ENCODE peak calls at places on chromosomes 7 and 10, in six cellular contexts. One of them, this sample, is unnamed.

GRCh38 chr7:48168159-48168558 is 3.1 kb upstream of the ABCA13 start:
- DNase-seq in thoracic aorta: no peak
- DNase-seq in endodermal cell: no peak
- DNase-seq in astrocyte of the spinal cord: peak; percentile 62
- DNase-seq in transverse colon: no peak
- DNase-seq in neural crest cell: no peak
- DNase-seq in this sample: no peak

GRCh38 chr7:1844336-1844955 is 174.4 kb downstream of the ELFN1 start:
- DNase-seq in thoracic aorta: no peak
- DNase-seq in endodermal cell: peak; percentile 46
- DNase-seq in astrocyte of the spinal cord: no peak
- DNase-seq in transverse colon: no peak
- DNase-seq in neural crest cell: no peak
- DNase-seq in this sample: no peak

GRCh38 chr10:14736043-14736442 is 38.7 kb downstream of the FAM107B start:
- DNase-seq in thoracic aorta: no peak
- DNase-seq in endodermal cell: no peak
- DNase-seq in astrocyte of the spinal cord: no peak
- DNase-seq in transverse colon: no peak
- DNase-seq in neural crest cell: no peak
- DNase-seq in this sample: no peak

GRCh38 chr7:108460964-108461363 is 4.7 kb upstream of the NRCAM start:
- DNase-seq in thoracic aorta: no peak
- DNase-seq in endodermal cell: no peak
- DNase-seq in astrocyte of the spinal cord: no peak
- DNase-seq in transverse colon: no peak
- DNase-seq in neural crest cell: no peak
- DNase-seq in this sample: no peak

GRCh38 chr7:96361116-96361857 is 39.4 kb upstream of the SLC25A13 start:
- DNase-seq in thoracic aorta: no peak
- DNase-seq in endodermal cell: no peak
- DNase-seq in astrocyte of the spinal cord: no peak
- DNase-seq in transverse colon: no peak
- DNase-seq in neural crest cell: no peak
- DNase-seq in this sample: no peak

GRCh38 chr7:37354661-37355131 is 94.0 kb downstream of the ELMO1 start:
- DNase-seq in thoracic aorta: peak; percentile 57
- DNase-seq in endodermal cell: no peak
- DNase-seq in astrocyte of the spinal cord: peak; percentile 6
- DNase-seq in transverse colon: peak; percentile 35
- DNase-seq in neural crest cell: no peak
- DNase-seq in this sample: peak; percentile 43

GRCh38 chr7:47271749-47272148 is 310.2 kb downstream of the TNS3 start:
- DNase-seq in thoracic aorta: no peak
- DNase-seq in endodermal cell: no peak
- DNase-seq in astrocyte of the spinal cord: no peak
- DNase-seq in transverse colon: no peak
- DNase-seq in neural crest cell: no peak
- DNase-seq in this sample: no peak

GRCh38 chr10:78865518-78865835 is 203.3 kb upstream of the ZMIZ1 start:
- DNase-seq in thoracic aorta: peak; percentile 15
- DNase-seq in endodermal cell: no peak
- DNase-seq in astrocyte of the spinal cord: peak; percentile 54
- DNase-seq in transverse colon: no peak
- DNase-seq in neural crest cell: no peak
- DNase-seq in this sample: no peak

GRCh38 chr10:49332333-49332732 is 33.4 kb downstream of the C10orf71 start:
- DNase-seq in thoracic aorta: no peak
- DNase-seq in endodermal cell: no peak
- DNase-seq in astrocyte of the spinal cord: no peak
- DNase-seq in transverse colon: no peak
- DNase-seq in neural crest cell: no peak
- DNase-seq in this sample: no peak

GRCh38 chr10:20970044-20970443 is 72.9 kb upstream of the NEBL start:
- DNase-seq in thoracic aorta: no peak
- DNase-seq in endodermal cell: no peak
- DNase-seq in astrocyte of the spinal cord: peak; percentile 37
- DNase-seq in transverse colon: no peak
- DNase-seq in neural crest cell: no peak
- DNase-seq in this sample: no peak

GRCh38 chr7:143901710-143902587 is at the start of gene TCAF1:
- DNase-seq in thoracic aorta: peak; percentile 87
- DNase-seq in endodermal cell: peak; percentile 98
- DNase-seq in astrocyte of the spinal cord: peak; percentile 97
- DNase-seq in transverse colon: peak; percentile 97
- DNase-seq in neural crest cell: peak; percentile 85
- DNase-seq in this sample: peak; percentile 93
- TF ChIP-seq CTCF in thoracic aorta: peak; percentile 30
- TF ChIP-seq CTCF in endodermal cell: peak; percentile 60
- TF ChIP-seq CTCF in astrocyte of the spinal cord: peak; percentile 45
- TF ChIP-seq CTCF in transverse colon: peak; percentile 8
- TF ChIP-seq CTCF in neural crest cell: peak; percentile 54
- TF ChIP-seq CTCF in this sample: peak; percentile 15

GRCh38 chr7:5622746-5623145 is 158.7 kb downstream of the RNF216 start:
- DNase-seq in thoracic aorta: no peak
- DNase-seq in endodermal cell: no peak
- DNase-seq in astrocyte of the spinal cord: no peak
- DNase-seq in transverse colon: no peak
- DNase-seq in neural crest cell: no peak
- DNase-seq in this sample: no peak

GRCh38 chr7:5624386-5625365 is 156.8 kb downstream of the RNF216 start:
- DNase-seq in thoracic aorta: no peak
- DNase-seq in endodermal cell: no peak
- DNase-seq in astrocyte of the spinal cord: no peak
- DNase-seq in transverse colon: no peak
- DNase-seq in neural crest cell: no peak
- DNase-seq in this sample: no peak

GRCh38 chr7:5626456-5626855 is 155.0 kb downstream of the RNF216 start:
- DNase-seq in thoracic aorta: no peak
- DNase-seq in endodermal cell: no peak
- DNase-seq in astrocyte of the spinal cord: no peak
- DNase-seq in transverse colon: no peak
- DNase-seq in neural crest cell: no peak
- DNase-seq in this sample: no peak

GRCh38 chr7:5627745-5628547 is 153.5 kb downstream of the RNF216 start:
- DNase-seq in thoracic aorta: no peak
- DNase-seq in endodermal cell: no peak
- DNase-seq in astrocyte of the spinal cord: no peak
- DNase-seq in transverse colon: no peak
- DNase-seq in neural crest cell: no peak
- DNase-seq in this sample: no peak

DNA sequence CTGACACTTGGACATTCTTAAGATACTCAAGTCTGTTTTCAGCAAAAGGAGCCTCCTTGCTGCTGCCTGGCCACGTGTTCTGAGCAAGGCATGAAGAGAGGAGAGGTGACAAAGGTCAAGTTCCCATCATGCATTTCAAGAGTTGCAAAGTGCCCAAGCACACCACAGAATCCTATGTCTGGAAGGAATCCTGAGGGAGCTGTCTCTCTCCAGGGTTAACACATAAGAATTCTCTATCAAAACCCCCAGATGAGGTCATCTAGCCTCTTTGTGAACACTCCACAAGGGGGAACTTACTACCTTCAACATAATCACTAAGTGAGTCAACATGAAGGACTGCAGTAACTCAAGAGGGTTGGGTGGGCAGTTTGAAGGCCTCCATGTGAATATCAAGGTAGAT is 155.5 kb downstream of the RNF216 start:
- DNase-seq in thoracic aorta: no peak
- DNase-seq in endodermal cell: no peak
- DNase-seq in astrocyte of the spinal cord: peak; percentile 86
- DNase-seq in transverse colon: no peak
- DNase-seq in neural crest cell: no peak
- DNase-seq in this sample: no peak
- TF ChIP-seq CTCF in thoracic aorta: no peak
- TF ChIP-seq CTCF in endodermal cell: no peak
- TF ChIP-seq CTCF in astrocyte of the spinal cord: peak; percentile 30
- TF ChIP-seq CTCF in transverse colon: no peak
- TF ChIP-seq CTCF in neural crest cell: no peak
- TF ChIP-seq CTCF in this sample: no peak

GRCh38 chr10:122091722-122092121 is 102.8 kb downstream of the TACC2 start:
- DNase-seq in thoracic aorta: no peak
- DNase-seq in endodermal cell: no peak
- DNase-seq in astrocyte of the spinal cord: no peak
- DNase-seq in transverse colon: no peak
- DNase-seq in neural crest cell: no peak
- DNase-seq in this sample: no peak

GRCh38 chr10:122085423-122085911 is 96.5 kb downstream of the TACC2 start:
- DNase-seq in thoracic aorta: no peak
- DNase-seq in endodermal cell: no peak
- DNase-seq in astrocyte of the spinal cord: no peak
- DNase-seq in transverse colon: no peak
- DNase-seq in neural crest cell: no peak
- DNase-seq in this sample: no peak

GRCh38 chr10:122087436-122087835 is 98.5 kb downstream of the TACC2 start:
- DNase-seq in thoracic aorta: no peak
- DNase-seq in endodermal cell: no peak
- DNase-seq in astrocyte of the spinal cord: no peak
- DNase-seq in transverse colon: no peak
- DNase-seq in neural crest cell: no peak
- DNase-seq in this sample: no peak

GRCh38 chr10:122086416-122087240 is 97.7 kb downstream of the TACC2 start:
- DNase-seq in thoracic aorta: no peak
- DNase-seq in endodermal cell: no peak
- DNase-seq in astrocyte of the spinal cord: no peak
- DNase-seq in transverse colon: no peak
- DNase-seq in neural crest cell: no peak
- DNase-seq in this sample: no peak

DNA sequence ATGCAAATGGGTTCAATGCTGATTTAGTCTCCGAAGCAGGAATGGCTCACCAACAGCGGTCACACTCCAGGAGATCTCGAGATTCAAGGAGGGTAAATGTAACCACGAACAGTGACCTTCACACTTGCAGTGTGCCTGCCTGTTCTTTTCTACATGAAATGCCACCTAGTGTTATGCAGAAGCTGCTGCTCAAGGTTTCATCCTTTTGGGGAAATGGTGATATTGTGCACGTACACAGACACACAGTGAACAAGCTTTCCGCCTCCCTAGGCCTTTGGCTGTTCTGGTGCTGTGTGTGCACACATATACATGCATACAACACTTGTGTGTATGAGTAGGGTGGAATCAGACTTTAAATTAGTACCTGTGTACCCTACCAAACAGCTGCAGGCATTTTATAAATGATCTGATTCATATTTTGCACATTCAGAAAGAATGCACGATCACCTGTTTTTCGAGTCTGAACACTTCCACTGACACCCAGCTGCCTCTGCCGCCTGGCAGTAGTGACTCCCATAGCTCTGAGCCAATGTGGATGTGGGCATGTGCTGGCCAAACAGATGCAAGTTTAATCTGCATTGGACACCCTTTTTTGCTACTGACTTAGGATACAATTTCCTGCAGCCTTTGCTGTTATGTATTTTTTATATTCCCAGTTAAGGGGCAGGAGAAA is 100.5 kb downstream of the TACC2 start:
- DNase-seq in thoracic aorta: no peak
- DNase-seq in endodermal cell: no peak
- DNase-seq in astrocyte of the spinal cord: no peak
- DNase-seq in transverse colon: no peak
- DNase-seq in neural crest cell: no peak
- DNase-seq in this sample: no peak
- TF ChIP-seq CTCF in thoracic aorta: no peak
- TF ChIP-seq CTCF in endodermal cell: no peak
- TF ChIP-seq CTCF in astrocyte of the spinal cord: no peak
- TF ChIP-seq CTCF in transverse colon: no peak
- TF ChIP-seq CTCF in neural crest cell: no peak
- TF ChIP-seq CTCF in this sample: no peak

GRCh38 chr7:70554646-70555045 is 577.3 kb upstream of the GALNT17 start:
- DNase-seq in thoracic aorta: no peak
- DNase-seq in endodermal cell: no peak
- DNase-seq in astrocyte of the spinal cord: no peak
- DNase-seq in transverse colon: no peak
- DNase-seq in neural crest cell: no peak
- DNase-seq in this sample: no peak
- TF ChIP-seq CTCF in thoracic aorta: no peak
- TF ChIP-seq CTCF in endodermal cell: no peak
- TF ChIP-seq CTCF in astrocyte of the spinal cord: no peak
- TF ChIP-seq CTCF in transverse colon: no peak
- TF ChIP-seq CTCF in neural crest cell: no peak
- TF ChIP-seq CTCF in this sample: no peak

DNA sequence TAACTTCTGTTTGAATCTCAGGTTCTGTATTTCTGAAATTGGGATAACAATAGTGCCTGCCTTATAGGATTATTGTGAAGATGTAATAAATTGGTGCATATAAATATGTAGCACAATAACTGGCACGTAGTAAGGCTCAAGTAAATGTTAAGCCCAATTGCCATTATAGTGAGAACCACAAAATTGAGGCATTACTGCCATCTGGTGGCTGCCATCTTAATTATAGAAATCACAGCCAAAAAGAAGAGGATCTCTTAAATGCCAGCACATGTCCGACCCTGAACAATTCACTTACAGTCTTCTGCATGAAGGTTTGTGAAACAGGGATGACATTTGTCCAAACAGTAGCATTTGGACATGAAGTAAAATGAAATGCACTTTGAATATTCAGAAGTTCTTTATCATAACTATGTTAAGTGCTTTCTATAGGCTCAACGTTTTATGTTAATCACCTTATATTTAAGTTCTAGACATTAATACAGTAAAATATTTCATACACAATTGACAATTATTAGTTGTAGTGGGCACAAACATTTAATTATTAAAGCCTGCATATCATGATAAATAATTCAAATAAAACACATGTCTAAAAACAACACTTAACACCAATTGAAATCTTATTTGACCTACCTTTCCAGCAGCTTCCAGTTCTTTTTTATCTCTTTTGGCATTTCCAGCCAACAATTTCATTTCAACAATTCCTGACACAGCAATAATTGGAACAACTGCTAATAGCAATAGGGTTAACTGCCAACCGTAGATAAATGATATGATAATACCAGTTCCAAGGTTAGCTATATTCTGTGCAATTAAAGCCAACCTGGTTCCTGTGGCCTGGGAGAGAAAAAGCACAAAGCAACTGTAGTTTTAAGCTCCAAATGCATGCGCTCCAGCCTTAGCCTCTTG is 58.5 kb downstream of the ABCB4 start:
- DNase-seq in thoracic aorta: peak; percentile 10
- DNase-seq in endodermal cell: peak; percentile 88
- DNase-seq in astrocyte of the spinal cord: peak; percentile 77
- DNase-seq in transverse colon: peak; percentile 63
- DNase-seq in neural crest cell: peak; percentile 79
- DNase-seq in this sample: peak; percentile 70
- TF ChIP-seq CTCF in thoracic aorta: peak; percentile 58
- TF ChIP-seq CTCF in endodermal cell: peak; percentile 88
- TF ChIP-seq CTCF in astrocyte of the spinal cord: peak; percentile 58
- TF ChIP-seq CTCF in transverse colon: peak; percentile 70
- TF ChIP-seq CTCF in neural crest cell: peak; percentile 86
- TF ChIP-seq CTCF in this sample: peak; percentile 69